ENCODE peak calls at places on chromosomes 12 and 14, in five cellular contexts. E is breast epithelium, C is cardiac muscle cell, D is GM23338, G is hepatocyte. Y is an unnamed sample.

GRCh38 chr14:21405097-21405496 is 21.3 kb upstream of the SUPT16H start:
- DNase-seq in E (no peak), C (peak; percentile 25), D (no peak), G (no peak), Y (no peak)

GRCh38 chr12:113984464-113984863 is 18.3 kb upstream of the RBM19 start:
- DNase-seq in E (no peak), C (no peak), D (no peak), G (no peak), Y (no peak)

GRCh38 chr12:53096089-53096741 is 1.3 kb upstream of the IGFBP6 start:
- DNase-seq in E (no peak), C (peak; percentile 85), D (peak; percentile 58), G (no peak), Y (no peak)

GRCh38 chr12:47281667-47282171 is 202.0 kb upstream of the AMIGO2 start:
- DNase-seq in E (no peak), C (peak; percentile 77), D (no peak), G (no peak), Y (no peak)

GRCh38 chr14:54267172-54267571 is 129.6 kb upstream of the CDKN3 start:
- DNase-seq in E (no peak), C (no peak), D (no peak), G (no peak), Y (no peak)

GRCh38 chr12:26648999-26649398 is 184.0 kb downstream of the ITPR2 start:
- DNase-seq in E (no peak), C (peak; percentile 27), D (no peak), G (no peak), Y (no peak)

GRCh38 chr12:53516758-53517455 is 9.6 kb upstream of the NPFF start:
- DNase-seq in E (no peak), C (no peak), D (no peak), G (no peak), Y (no peak)

GRCh38 chr12:81450920-81451739 is 308.0 kb downstream of the PPFIA2 start:
- DNase-seq in E (no peak), C (peak; percentile 81), D (peak; percentile 95), G (peak; percentile 83), Y (no peak)

GRCh38 chr14:101582294-101582693 is 21.0 kb downstream of the DIO3 start:
- DNase-seq in E (no peak), C (no peak), D (no peak), G (no peak), Y (no peak)

GRCh38 chr14:89303452-89304435 is 113.3 kb downstream of the FOXN3 start:
- DNase-seq in E (no peak), C (peak; percentile 83), D (no peak), G (peak; percentile 80), Y (no peak)

GRCh38 chr14:54252072-54252730 is 144.6 kb upstream of the CDKN3 start:
- DNase-seq in E (no peak), C (peak; percentile 76), D (no peak), G (peak; percentile 28), Y (no peak)

GRCh38 chr14:73231874-73232851 is 5.1 kb upstream of the PAPLN start:
- DNase-seq in E (no peak), C (peak; percentile 25), D (peak; percentile 87), G (peak; percentile 29), Y (no peak)

GRCh38 chr14:89304972-89305703 is 111.9 kb downstream of the FOXN3 start:
- DNase-seq in E (no peak), C (peak; percentile 85), D (no peak), G (peak; percentile 37), Y (no peak)

GRCh38 chr14:53365516-53366130 is 212.5 kb upstream of the DDHD1 start:
- DNase-seq in E (no peak), C (peak; percentile 40), D (no peak), G (no peak), Y (no peak)

GRCh38 chr12:3236345-3237153 is 159.4 kb downstream of the TSPAN9 start:
- DNase-seq in E (no peak), C (peak; percentile 64), D (peak; percentile 74), G (peak; percentile 86), Y (no peak)

GRCh38 chr14:89797148-89797547 is 157.4 kb downstream of the EFCAB11 start:
- DNase-seq in E (no peak), C (no peak), D (no peak), G (no peak), Y (no peak)

GRCh38 chr14:54568821-54569591 is 2.1 kb downstream of the SAMD4A start:
- DNase-seq in E (no peak), C (peak; percentile 36), D (no peak), G (peak; percentile 32), Y (no peak)

GRCh38 chr12:65133879-65134278 is 12.8 kb upstream of the WIF1 start:
- DNase-seq in E (no peak), C (no peak), D (no peak), G (no peak), Y (no peak)

GRCh38 chr12:5694759-5695409 is 250.2 kb downstream of the ANO2 start:
- DNase-seq in E (no peak), C (no peak), D (no peak), G (peak; percentile 23), Y (no peak)

GRCh38 chr14:53640695-53641094 is 315.9 kb downstream of the BMP4 start:
- DNase-seq in E (no peak), C (no peak), D (no peak), G (no peak), Y (no peak)

GRCh38 chr12:53765891-53766290 is 14.1 kb upstream of the CISTR start:
- DNase-seq in E (no peak), C (no peak), D (no peak), G (no peak), Y (no peak)

GRCh38 chr14:50303744-50304471 is 8.1 kb downstream of the L2HGDH start:
- DNase-seq in E (no peak), C (peak; percentile 94), D (no peak), G (peak; percentile 75), Y (no peak)

GRCh38 chr12:87428701-87429277 is 600.4 kb downstream of the C12orf50 start:
- DNase-seq in E (no peak), C (no peak), D (no peak), G (no peak), Y (no peak)

GRCh38 chr14:64174922-64175782 is 119.0 kb downstream of the ESR2 start:
- DNase-seq in E (no peak), C (no peak), D (no peak), G (no peak), Y (no peak)

GRCh38 chr12:121968880-121969279 is 50.5 kb downstream of the CFAP251 start:
- DNase-seq in E (no peak), C (no peak), D (no peak), G (no peak), Y (no peak)

GRCh38 chr12:21562859-21563258 is 36.8 kb downstream of the SPX start:
- DNase-seq in E (no peak), C (no peak), D (no peak), G (no peak), Y (no peak)

GRCh38 chr12:70747445-70747844 is 110.2 kb upstream of the PTPRB start:
- DNase-seq in E (no peak), C (no peak), D (no peak), G (no peak), Y (no peak)

GRCh38 chr12:104846056-104846762 is 111.9 kb downstream of the SLC41A2 start:
- DNase-seq in E (no peak), C (peak; percentile 21), D (no peak), G (no peak), Y (no peak)

GRCh38 chr12:9798008-9798619 is 29.2 kb upstream of the KLRF1 start:
- DNase-seq in E (no peak), C (peak; percentile 74), D (peak; percentile 94), G (peak; percentile 81), Y (peak; percentile 5)

GRCh38 chr12:92034858-92035401 is 110.7 kb downstream of the BTG1 start:
- DNase-seq in E (no peak), C (peak; percentile 54), D (no peak), G (peak; percentile 33), Y (no peak)
- H3K4me3 ChIP-seq in E (peak overlapping the region; percentile 40), C (no peak overlapping the region), D (no peak overlapping the region), G (no peak overlapping the region), Y (peak overlapping the region; percentile 32)

GRCh38 chr12:130258863-130259262 is 78.8 kb upstream of the PIWIL1 start:
- DNase-seq in E (no peak), C (no peak), D (no peak), G (no peak), Y (no peak)

GRCh38 chr12:130253866-130254265 is 83.8 kb upstream of the PIWIL1 start:
- DNase-seq in E (no peak), C (no peak), D (no peak), G (no peak), Y (no peak)

GRCh38 chr12:130249376-130249775 is 87.1 kb downstream of the FZD10 start:
- DNase-seq in E (no peak), C (no peak), D (peak; percentile 50), G (no peak), Y (no peak)

GRCh38 chr12:130254476-130255276 is 83.0 kb upstream of the PIWIL1 start:
- DNase-seq in E (no peak), C (no peak), D (no peak), G (no peak), Y (no peak)
- H3K27ac ChIP-seq in E (peak overlapping the region; percentile 77), C (no peak overlapping the region), D (no peak overlapping the region), G (no peak overlapping the region), Y (peak overlapping the region; percentile 50)

GRCh38 chr14:104938960-104939359 is 14.3 kb downstream of the PLD4 start:
- DNase-seq in E (no peak), C (no peak), D (no peak), G (no peak), Y (no peak)

GRCh38 chr14:104941508-104942365 is 17.1 kb downstream of the PLD4 start:
- DNase-seq in E (peak; percentile 50), C (no peak), D (no peak), G (no peak), Y (no peak)

GRCh38 chr14:104942586-104942985 is 17.9 kb downstream of the PLD4 start:
- DNase-seq in E (no peak), C (no peak), D (no peak), G (no peak), Y (no peak)

GRCh38 chr14:104939666-104940410 is 15.2 kb downstream of the PLD4 start:
- DNase-seq in E (peak; percentile 46), C (no peak), D (no peak), G (no peak), Y (no peak)

DNA sequence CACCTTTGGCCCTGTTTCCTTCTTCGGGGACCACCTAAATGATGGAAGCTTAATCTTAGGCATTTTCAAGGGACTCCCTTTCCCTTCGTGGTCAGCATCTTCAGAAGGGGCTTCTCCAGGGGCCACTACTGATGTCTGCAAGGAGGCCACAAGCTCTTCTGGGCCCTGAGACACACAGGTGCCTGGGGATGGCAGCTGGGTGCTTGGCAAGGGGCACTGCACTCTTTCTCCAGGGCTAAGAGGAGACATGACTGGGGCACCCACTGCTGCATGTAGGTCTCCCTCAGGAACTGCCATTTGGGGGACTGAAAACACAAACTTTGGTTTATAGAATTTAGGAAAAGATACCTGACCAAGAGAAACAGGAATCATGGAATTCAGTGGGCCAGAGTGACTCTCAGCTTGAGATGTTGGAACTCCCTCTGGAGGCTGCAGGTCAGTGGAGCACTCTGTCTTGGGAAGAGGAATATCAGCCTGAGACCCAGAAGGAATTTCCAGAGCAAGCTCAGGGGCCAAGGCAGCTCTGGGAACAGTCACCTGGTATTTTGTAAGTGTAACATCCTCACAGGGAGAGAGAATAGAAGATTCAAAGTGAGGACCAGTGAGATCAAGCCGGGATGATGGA is 16.0 kb downstream of the PLD4 start:
- DNase-seq in E (no peak), C (peak; percentile 11), D (peak; percentile 28), G (no peak), Y (no peak)
- TF ChIP-seq CTCF in E (no peak), C (peak; percentile 25), D (peak; percentile 30), G (peak; percentile 35), Y (no peak)

DNA sequence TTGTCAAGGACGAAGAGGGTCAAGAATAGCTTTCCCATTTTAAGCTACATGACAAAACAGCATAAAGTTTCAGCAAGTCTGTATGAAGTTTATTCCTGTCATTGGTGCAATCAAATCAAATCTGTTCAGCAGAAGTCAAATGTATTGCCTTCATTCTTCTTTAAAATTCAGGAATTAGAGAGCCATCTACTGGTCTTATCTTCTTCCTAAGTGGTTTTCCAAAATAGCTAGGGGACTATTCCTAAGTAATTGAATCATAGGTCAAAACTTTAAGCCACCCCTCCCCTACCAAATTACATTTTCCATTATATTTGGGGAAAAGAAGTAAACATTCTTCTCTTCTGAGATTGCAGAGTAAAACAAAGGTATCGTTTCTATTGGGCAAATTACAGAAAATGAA is 990.2 kb downstream of the GALC start:
- DNase-seq in E (no peak), C (no peak), D (no peak), G (no peak), Y (no peak)
- H3K4me3 ChIP-seq in E (no peak overlapping the region), C (no peak overlapping the region), D (no peak overlapping the region), G (no peak overlapping the region), Y (no peak overlapping the region)